ENCODE peak calls at places on chromosomes 7 and 10, in five cellular contexts. V, E, Y, T and N are unnamed samples.

GRCh38 chr7:55160539-55160938 is 141.7 kb downstream of the EGFR start:
- DNase-seq in V (no peak), E (no peak), Y (no peak), T (no peak), N (no peak)

GRCh38 chr10:101273736-101274135 is 44.5 kb upstream of the LBX1 start:
- DNase-seq in Y (no peak), T (no peak), V (no peak), E (no peak), N (no peak)

GRCh38 chr10:75851946-75852345 is 420.5 kb downstream of the LRMDA start:
- DNase-seq in Y (no peak), T (no peak), E (no peak), V (no peak), N (no peak)

GRCh38 chr10:44911081-44911540 is at the start of gene TMEM72:
- DNase-seq in V (no peak), Y (no peak), T (no peak), E (no peak), N (no peak)

GRCh38 chr7:16754869-16755317 is 1.3 kb downstream of the TSPAN13 start:
- DNase-seq in Y (no peak), V (peak; percentile 56), E (no peak), T (no peak), N (no peak)

GRCh38 chr7:66558660-66559465 is 69.8 kb upstream of the KCTD7 start:
- DNase-seq in T (no peak), Y (no peak), E (no peak), V (no peak), N (no peak)

GRCh38 chr10:114265392-114266053 is 26.5 kb downstream of the VWA2 start:
- DNase-seq in T (no peak), Y (no peak), V (no peak), E (no peak), N (no peak)

GRCh38 chr10:79359816-79360498 is 12.7 kb downstream of the PPIF start:
- DNase-seq in Y (no peak), T (no peak), V (no peak), E (no peak), N (no peak)

GRCh38 chr10:78045237-78045636 is 11.6 kb downstream of the RPS24 start:
- DNase-seq in V (peak; percentile 67), E (no peak), T (no peak), Y (peak; percentile 18), N (no peak)